ENCODE peak calls at places on chromosomes 7 and 10, in four cellular contexts. One of them, this sample, is unnamed.

GRCh38 chr10:3852147-3852904 is 67.3 kb upstream of the KLF6 start:
- DNase-seq in upper lobe of left lung: peak
- DNase-seq in cardiac muscle cell: no peak
- DNase-seq in CD14-positive monocyte: peak
- DNase-seq in this sample: no peak

GRCh38 chr7:106372121-106372520 is 87.3 kb upstream of the NAMPT start:
- DNase-seq in upper lobe of left lung: no peak
- DNase-seq in cardiac muscle cell: no peak
- DNase-seq in CD14-positive monocyte: no peak
- DNase-seq in this sample: no peak

GRCh38 chr7:130297628-130298027 is 4.7 kb downstream of the CPA4 start:
- DNase-seq in upper lobe of left lung: no peak
- DNase-seq in cardiac muscle cell: peak
- DNase-seq in CD14-positive monocyte: no peak
- DNase-seq in this sample: no peak

GRCh38 chr7:28920424-28920823 is 37.7 kb downstream of the TRIL start:
- DNase-seq in upper lobe of left lung: no peak
- DNase-seq in cardiac muscle cell: no peak
- DNase-seq in CD14-positive monocyte: no peak
- DNase-seq in this sample: no peak

GRCh38 chr10:111677747-111678146 is 505.8 kb downstream of the GPAM start:
- DNase-seq in upper lobe of left lung: no peak
- DNase-seq in cardiac muscle cell: no peak
- DNase-seq in CD14-positive monocyte: no peak
- DNase-seq in this sample: no peak

GRCh38 chr7:34392972-34393371 is 265.0 kb upstream of the NPSR1 start:
- DNase-seq in upper lobe of left lung: no peak
- DNase-seq in cardiac muscle cell: no peak
- DNase-seq in CD14-positive monocyte: no peak
- DNase-seq in this sample: no peak

GRCh38 chr7:51318886-51319579 is 2.4 kb upstream of the COBL start:
- DNase-seq in upper lobe of left lung: no peak
- DNase-seq in cardiac muscle cell: no peak
- DNase-seq in CD14-positive monocyte: no peak
- DNase-seq in this sample: no peak

GRCh38 chr10:3353235-3353634 is 180.7 kb upstream of the PITRM1 start:
- DNase-seq in upper lobe of left lung: no peak
- DNase-seq in cardiac muscle cell: no peak
- DNase-seq in CD14-positive monocyte: no peak
- DNase-seq in this sample: no peak

GRCh38 chr10:12181065-12181775 is 14.5 kb downstream of the NUDT5 start:
- DNase-seq in upper lobe of left lung: peak
- DNase-seq in cardiac muscle cell: no peak
- DNase-seq in CD14-positive monocyte: peak
- DNase-seq in this sample: no peak

GRCh38 chr7:36283171-36283570 is 106.5 kb upstream of the ANLN start:
- DNase-seq in upper lobe of left lung: no peak
- DNase-seq in cardiac muscle cell: no peak
- DNase-seq in CD14-positive monocyte: no peak
- DNase-seq in this sample: no peak

GRCh38 chr7:36279251-36279925 is 110.3 kb upstream of the ANLN start:
- DNase-seq in upper lobe of left lung: no peak
- DNase-seq in cardiac muscle cell: no peak
- DNase-seq in CD14-positive monocyte: no peak
- DNase-seq in this sample: no peak

GRCh38 chr7:36281945-36282727 is 107.5 kb upstream of the ANLN start:
- DNase-seq in upper lobe of left lung: no peak
- DNase-seq in cardiac muscle cell: no peak
- DNase-seq in CD14-positive monocyte: peak
- DNase-seq in this sample: no peak

GRCh38 chr7:36279926-36280315 is 109.7 kb upstream of the ANLN start:
- DNase-seq in upper lobe of left lung: no peak
- DNase-seq in cardiac muscle cell: no peak
- DNase-seq in CD14-positive monocyte: no peak
- DNase-seq in this sample: no peak

DNA sequence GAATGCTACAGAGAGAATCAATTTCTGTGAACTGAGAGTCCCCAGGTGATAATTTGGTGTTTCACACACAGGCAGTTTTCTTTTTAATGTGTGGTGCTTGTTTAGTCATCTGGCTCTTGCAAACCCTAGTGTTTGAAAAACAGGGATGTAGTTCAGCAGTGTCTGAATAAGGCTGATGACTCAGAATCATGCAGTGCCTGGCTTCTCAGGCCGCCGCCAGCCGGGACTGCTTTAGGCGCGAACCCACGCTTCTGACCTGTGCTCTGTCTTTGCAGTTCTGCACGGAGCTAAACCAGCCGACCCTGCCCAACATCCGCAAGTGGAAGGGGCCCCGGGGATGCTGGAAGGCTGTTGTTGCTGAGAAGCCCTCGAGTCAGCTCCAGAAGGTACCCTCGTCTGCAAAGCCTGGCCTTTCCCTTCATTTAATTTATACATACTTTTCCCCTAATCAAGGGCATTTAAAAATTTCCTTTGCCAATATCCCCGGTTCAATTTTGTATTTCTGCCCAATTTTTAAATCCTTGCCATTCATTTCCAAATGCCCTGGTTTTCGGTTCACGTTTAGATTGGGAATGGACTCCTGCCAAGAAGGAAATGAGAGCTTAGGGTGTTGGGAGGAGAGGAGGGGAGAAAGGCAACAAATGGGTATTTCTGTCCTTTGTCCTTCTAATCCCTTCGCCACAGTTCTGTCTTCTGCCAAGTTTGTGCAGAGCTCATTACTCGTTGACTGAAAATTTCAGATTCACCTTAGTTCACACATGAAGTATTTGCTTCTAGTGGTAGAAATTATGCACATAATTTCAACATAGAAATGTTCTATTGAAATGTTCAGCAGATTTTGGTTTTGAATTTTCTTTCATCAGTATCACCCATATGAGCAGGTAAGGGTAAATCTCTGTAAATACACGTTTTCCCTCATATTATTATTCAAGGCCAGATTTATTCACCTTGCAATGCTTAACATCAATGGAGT is 108.5 kb upstream of the ANLN start:
- DNase-seq in upper lobe of left lung: peak
- DNase-seq in cardiac muscle cell: peak
- DNase-seq in CD14-positive monocyte: peak
- DNase-seq in this sample: no peak
- TF ChIP-seq CTCF in upper lobe of left lung: no peak
- TF ChIP-seq CTCF in cardiac muscle cell: peak
- TF ChIP-seq CTCF in CD14-positive monocyte: no peak
- TF ChIP-seq CTCF in this sample: peak

GRCh38 chr10:100728928-100729876 is 16.2 kb upstream of the PAX2 start:
- DNase-seq in upper lobe of left lung: no peak
- DNase-seq in cardiac muscle cell: peak
- DNase-seq in CD14-positive monocyte: no peak
- DNase-seq in this sample: peak
- TF ChIP-seq CTCF in upper lobe of left lung: no peak
- TF ChIP-seq CTCF in cardiac muscle cell: peak
- TF ChIP-seq CTCF in CD14-positive monocyte: no peak
- TF ChIP-seq CTCF in this sample: peak

GRCh38 chr7:7351832-7352231 is 169.5 kb downstream of the C1GALT1 start:
- DNase-seq in upper lobe of left lung: no peak
- DNase-seq in cardiac muscle cell: no peak
- DNase-seq in CD14-positive monocyte: no peak
- DNase-seq in this sample: no peak

GRCh38 chr7:7354674-7355073 is 172.3 kb downstream of the C1GALT1 start:
- DNase-seq in upper lobe of left lung: no peak
- DNase-seq in cardiac muscle cell: no peak
- DNase-seq in CD14-positive monocyte: no peak
- DNase-seq in this sample: no peak

GRCh38 chr7:7351156-7351555 is 168.8 kb downstream of the C1GALT1 start:
- DNase-seq in upper lobe of left lung: no peak
- DNase-seq in cardiac muscle cell: no peak
- DNase-seq in CD14-positive monocyte: no peak
- DNase-seq in this sample: no peak

GRCh38 chr7:7349156-7349555 is 166.8 kb downstream of the C1GALT1 start:
- DNase-seq in upper lobe of left lung: no peak
- DNase-seq in cardiac muscle cell: no peak
- DNase-seq in CD14-positive monocyte: no peak
- DNase-seq in this sample: no peak

DNA sequence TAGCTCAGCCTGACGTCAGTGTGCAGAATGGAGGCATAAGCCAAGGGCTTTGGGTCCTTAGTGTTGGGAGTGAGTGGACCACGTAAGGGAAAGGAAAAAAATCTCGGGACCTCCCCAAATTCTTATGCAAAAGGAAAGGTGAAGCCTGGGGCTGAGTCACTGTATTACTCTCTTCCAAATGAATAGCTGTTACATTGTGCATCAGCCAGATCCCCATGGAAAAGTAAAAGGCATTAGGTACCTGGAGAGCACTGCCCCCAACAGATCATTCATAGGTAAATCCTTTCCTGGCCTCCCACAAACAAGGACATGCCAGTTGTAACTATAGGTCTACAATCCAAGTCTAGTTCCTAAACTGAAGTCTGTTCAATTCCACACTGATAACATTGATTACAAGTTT is 170.5 kb downstream of the C1GALT1 start:
- DNase-seq in upper lobe of left lung: no peak
- DNase-seq in cardiac muscle cell: no peak
- DNase-seq in CD14-positive monocyte: no peak
- DNase-seq in this sample: no peak
- TF ChIP-seq CTCF in upper lobe of left lung: no peak
- TF ChIP-seq CTCF in cardiac muscle cell: no peak
- TF ChIP-seq CTCF in CD14-positive monocyte: no peak
- TF ChIP-seq CTCF in this sample: no peak

DNA sequence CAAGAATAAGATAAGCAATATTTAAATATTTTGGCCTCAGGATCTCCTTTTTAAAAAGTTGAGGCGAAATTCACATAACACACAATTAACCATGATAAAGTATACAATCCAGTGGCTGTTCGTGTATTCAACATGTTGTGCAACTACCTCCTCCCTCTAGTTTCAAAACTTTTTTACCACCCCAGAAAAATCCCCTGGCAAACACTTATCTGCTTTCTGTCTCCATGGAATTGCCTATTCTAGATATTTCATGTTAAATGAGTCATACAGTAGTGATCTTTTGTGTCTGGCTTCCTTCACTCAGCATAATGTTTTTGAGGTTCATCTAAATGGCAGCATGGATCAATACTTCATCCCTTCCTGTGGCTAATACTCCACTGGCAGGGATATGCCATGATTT is 31.8 kb upstream of the IL15RA start:
- DNase-seq in upper lobe of left lung: no peak
- DNase-seq in cardiac muscle cell: no peak
- DNase-seq in CD14-positive monocyte: no peak
- DNase-seq in this sample: no peak
- TF ChIP-seq CTCF in upper lobe of left lung: no peak
- TF ChIP-seq CTCF in cardiac muscle cell: no peak
- TF ChIP-seq CTCF in CD14-positive monocyte: no peak
- TF ChIP-seq CTCF in this sample: no peak

GRCh38 chr7:1548944-1549343 is 7.1 kb downstream of the TMEM184A start:
- DNase-seq in upper lobe of left lung: no peak
- DNase-seq in cardiac muscle cell: no peak
- DNase-seq in CD14-positive monocyte: no peak
- DNase-seq in this sample: no peak

GRCh38 chr7:1547777-1548437 is 8.1 kb downstream of the TMEM184A start:
- DNase-seq in upper lobe of left lung: no peak
- DNase-seq in cardiac muscle cell: no peak
- DNase-seq in CD14-positive monocyte: peak
- DNase-seq in this sample: no peak

GRCh38 chr7:1549357-1550004 is 6.5 kb downstream of the TMEM184A start:
- DNase-seq in upper lobe of left lung: no peak
- DNase-seq in cardiac muscle cell: no peak
- DNase-seq in CD14-positive monocyte: no peak
- DNase-seq in this sample: no peak

GRCh38 chr7:1546909-1547776 is 8.9 kb downstream of the TMEM184A start:
- DNase-seq in upper lobe of left lung: no peak
- DNase-seq in cardiac muscle cell: no peak
- DNase-seq in CD14-positive monocyte: peak
- DNase-seq in this sample: no peak

DNA sequence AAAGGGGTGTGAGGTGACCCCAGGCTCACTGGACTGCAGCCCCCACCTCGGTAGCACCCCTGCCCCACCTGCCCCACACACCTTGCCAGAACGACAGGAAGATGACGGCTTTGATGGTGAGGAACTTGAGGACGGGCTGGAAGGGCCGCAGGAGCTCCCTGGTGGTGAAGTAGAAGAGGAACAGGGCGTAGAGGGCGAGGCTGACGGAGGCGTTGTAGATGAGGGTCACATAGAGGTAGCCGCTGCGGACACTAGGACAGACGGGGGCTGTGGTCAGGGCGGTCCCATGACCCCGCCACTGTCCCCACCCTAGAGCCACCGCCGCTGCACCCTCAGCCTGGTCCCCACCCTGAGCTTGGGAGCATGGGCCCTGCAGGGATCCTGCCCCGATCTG is 7.6 kb downstream of the TMEM184A start:
- DNase-seq in upper lobe of left lung: no peak
- DNase-seq in cardiac muscle cell: no peak
- DNase-seq in CD14-positive monocyte: peak
- DNase-seq in this sample: no peak
- TF ChIP-seq CTCF in upper lobe of left lung: no peak
- TF ChIP-seq CTCF in cardiac muscle cell: no peak
- TF ChIP-seq CTCF in CD14-positive monocyte: peak
- TF ChIP-seq CTCF in this sample: no peak

GRCh38 chr10:59711871-59712491 is 2.3 kb upstream of the SLC16A9 start:
- DNase-seq in upper lobe of left lung: no peak
- DNase-seq in cardiac muscle cell: no peak
- DNase-seq in CD14-positive monocyte: no peak
- DNase-seq in this sample: no peak

GRCh38 chr10:59708816-59709471 is 706 bp downstream of the SLC16A9 start:
- DNase-seq in upper lobe of left lung: peak
- DNase-seq in cardiac muscle cell: peak
- DNase-seq in CD14-positive monocyte: no peak
- DNase-seq in this sample: no peak

GRCh38 chr10:59706851-59707797 is 2.5 kb downstream of the SLC16A9 start:
- DNase-seq in upper lobe of left lung: no peak
- DNase-seq in cardiac muscle cell: no peak
- DNase-seq in CD14-positive monocyte: no peak
- DNase-seq in this sample: no peak

GRCh38 chr10:59713196-59713821 is 3.7 kb upstream of the SLC16A9 start:
- DNase-seq in upper lobe of left lung: no peak
- DNase-seq in cardiac muscle cell: no peak
- DNase-seq in CD14-positive monocyte: no peak
- DNase-seq in this sample: no peak

DNA sequence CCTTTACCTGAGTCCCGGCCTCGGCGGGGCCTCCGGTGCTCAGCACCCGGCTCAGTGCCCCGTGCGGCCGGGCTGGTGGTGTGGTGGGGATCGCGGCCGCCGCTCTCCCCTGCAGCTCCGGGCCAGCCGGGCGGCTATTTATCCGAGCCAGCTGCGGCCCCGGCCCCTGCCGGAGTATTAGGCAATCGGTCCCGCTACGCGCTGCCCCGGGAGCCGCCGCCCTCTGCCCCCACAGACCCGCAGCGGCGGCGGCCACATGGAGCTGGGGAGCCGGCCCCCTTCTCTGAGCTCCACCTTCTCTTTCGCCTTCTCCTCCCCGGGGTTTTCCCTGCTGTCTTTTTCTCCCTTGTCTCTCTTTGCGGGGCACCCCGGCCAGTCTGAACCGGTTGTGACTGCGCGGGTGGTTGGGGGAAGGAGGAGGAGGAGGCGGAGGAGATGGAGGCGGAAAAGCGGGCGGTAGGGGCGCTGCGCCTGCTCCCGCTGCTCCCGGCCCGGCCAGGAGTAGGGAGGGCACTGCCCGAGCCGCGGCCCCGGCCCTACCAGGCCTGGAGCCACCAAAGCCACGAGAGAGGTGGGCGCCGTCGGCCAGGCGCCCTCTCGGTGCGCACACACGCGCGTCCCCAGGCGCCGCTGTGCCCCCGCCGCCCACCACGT is at the start of gene SLC16A9:
- DNase-seq in upper lobe of left lung: peak
- DNase-seq in cardiac muscle cell: peak
- DNase-seq in CD14-positive monocyte: no peak
- DNase-seq in this sample: no peak
- TF ChIP-seq CTCF in upper lobe of left lung: no peak
- TF ChIP-seq CTCF in cardiac muscle cell: peak
- TF ChIP-seq CTCF in CD14-positive monocyte: no peak
- TF ChIP-seq CTCF in this sample: peak

This sample was measured in chondrocyte.